ENCODE peak calls at places on chromosome 18, in five cellular contexts. G is neuronal stem cell, E is H9, X is mesenchymal stem cell, M is IMR-90. R is an unnamed sample.

GRCh38 chr18:54791657-54792056 is 36.6 kb upstream of the RAB27B start:
- DNase-seq in G (no peak), E (no peak), X (no peak), M (no peak), R (no peak)

GRCh38 chr18:45416168-45416567 is 199.1 kb upstream of the SLC14A2 start:
- DNase-seq in G (no peak), E (no peak), X (no peak), M (no peak), R (no peak)

GRCh38 chr18:13629841-13630747 is 96.3 kb downstream of the FAM210A start:
- DNase-seq in G (peak), E (peak), X (peak), M (peak), R (peak)

GRCh38 chr18:36850527-36851201 is 21.7 kb downstream of the KIAA1328 start:
- DNase-seq in G (no peak), E (no peak), X (peak), M (peak), R (peak)

GRCh38 chr18:56433919-56434318 is 204.5 kb downstream of the TXNL1 start:
- DNase-seq in G (no peak), E (peak), X (no peak), M (no peak), R (no peak)

GRCh38 chr18:66603941-66604627 is at the start of gene CDH19:
- DNase-seq in G (no peak), E (no peak), X (peak), M (no peak), R (no peak)

GRCh38 chr18:78762753-78763152 is 216.9 kb upstream of the SALL3 start:
- DNase-seq in G (no peak), E (no peak), X (no peak), M (no peak), R (no peak)

GRCh38 chr18:23662309-23663263 is at the start of gene ANKRD29:
- DNase-seq in G (peak), E (peak), X (peak), M (no peak), R (no peak)

GRCh38 chr18:79771446-79772107 is 26.2 kb upstream of the KCNG2 start:
- DNase-seq in G (no peak), E (no peak), X (no peak), M (no peak), R (no peak)

GRCh38 chr18:42614619-42615293 is 500.7 kb downstream of the RIT2 start:
- DNase-seq in G (no peak), E (no peak), X (peak), M (no peak), R (no peak)

GRCh38 chr18:22551536-22552151 is 133.9 kb upstream of the CTAGE1 start:
- DNase-seq in G (no peak), E (no peak), X (peak), M (peak), R (peak)

GRCh38 chr18:7902399-7902839 is 335.3 kb downstream of the PTPRM start:
- DNase-seq in G (no peak), E (no peak), X (peak), M (peak), R (peak)

GRCh38 chr18:46449499-46449898 is 207.5 kb downstream of the LOXHD1 start:
- DNase-seq in G (no peak), E (no peak), X (no peak), M (no peak), R (no peak)

GRCh38 chr18:23883277-23883790 is 131.2 kb upstream of the TTC39C start:
- DNase-seq in G (no peak), E (no peak), X (no peak), M (peak), R (no peak)

GRCh38 chr18:22302152-22302551 is 115.6 kb downstream of the CTAGE1 start:
- DNase-seq in G (no peak), E (no peak), X (no peak), M (no peak), R (no peak)

GRCh38 chr18:32152705-32153448 is 37.0 kb upstream of the MEP1B start:
- DNase-seq in G (no peak), E (no peak), X (no peak), M (no peak), R (no peak)
- H3K14ac ChIP-seq in G (no peak), E (no peak), X (no peak), M (no peak), R (no peak)

DNA sequence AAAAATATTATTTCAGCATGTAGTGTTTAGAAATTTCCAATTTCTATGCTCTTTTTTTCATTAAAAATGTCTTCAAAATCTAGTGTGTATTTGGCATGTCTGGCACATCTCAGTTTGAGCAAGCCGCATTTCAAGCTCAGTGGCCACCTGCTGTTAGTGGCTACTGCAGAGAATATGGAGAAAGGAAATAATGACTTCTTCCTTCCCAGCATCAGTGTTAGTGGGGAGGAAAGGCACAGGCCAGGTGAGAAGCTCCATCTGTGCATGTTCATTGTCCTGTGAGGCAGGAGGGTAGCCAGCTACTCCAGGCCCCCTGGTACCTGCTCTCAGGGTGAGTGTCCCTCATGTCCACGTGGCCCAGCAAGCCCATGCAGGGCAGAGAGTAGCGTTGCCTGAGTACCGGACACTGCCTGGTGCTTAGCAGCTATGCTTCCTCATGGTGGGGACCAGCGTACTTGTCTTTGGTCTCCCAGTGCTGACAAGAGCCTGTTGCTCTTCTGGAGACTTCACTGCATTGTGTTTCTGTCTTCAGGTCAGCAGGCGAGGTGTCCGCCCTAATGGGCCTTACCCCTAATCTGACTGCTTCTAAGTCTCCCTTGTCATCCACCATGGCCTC is 67.4 kb upstream of the CHMP1B start:
- DNase-seq in G (no peak), E (no peak), X (no peak), M (no peak), R (no peak)
- H3K4ac ChIP-seq in G (no peak), E (no peak), X (no peak), M (no peak), R (no peak)

GRCh38 chr18:6370410-6370809 is 44.3 kb downstream of the L3MBTL4 start:
- DNase-seq in G (no peak), E (no peak), X (no peak), M (no peak), R (no peak)

GRCh38 chr18:6366776-6367175 is 47.9 kb downstream of the L3MBTL4 start:
- DNase-seq in G (no peak), E (peak), X (no peak), M (no peak), R (no peak)

GRCh38 chr18:6365385-6365784 is 49.3 kb downstream of the L3MBTL4 start:
- DNase-seq in G (no peak), E (no peak), X (no peak), M (no peak), R (no peak)

GRCh38 chr18:6368017-6368416 is 46.7 kb downstream of the L3MBTL4 start:
- DNase-seq in G (no peak), E (no peak), X (no peak), M (no peak), R (no peak)

GRCh38 chr18:6367208-6367607 is 47.5 kb downstream of the L3MBTL4 start:
- DNase-seq in G (no peak), E (no peak), X (no peak), M (no peak), R (no peak)
- H3K14ac ChIP-seq in G (no peak), E (no peak), X (no peak), M (no peak), R (no peak)

GRCh38 chr18:28176933-28177827 is at the start of gene CDH2:
- DNase-seq in G (peak), E (peak), X (peak), M (peak), R (peak)
- H3K4ac ChIP-seq in G (peak), E (no peak), X (no peak), M (no peak), R (no peak)

DNA sequence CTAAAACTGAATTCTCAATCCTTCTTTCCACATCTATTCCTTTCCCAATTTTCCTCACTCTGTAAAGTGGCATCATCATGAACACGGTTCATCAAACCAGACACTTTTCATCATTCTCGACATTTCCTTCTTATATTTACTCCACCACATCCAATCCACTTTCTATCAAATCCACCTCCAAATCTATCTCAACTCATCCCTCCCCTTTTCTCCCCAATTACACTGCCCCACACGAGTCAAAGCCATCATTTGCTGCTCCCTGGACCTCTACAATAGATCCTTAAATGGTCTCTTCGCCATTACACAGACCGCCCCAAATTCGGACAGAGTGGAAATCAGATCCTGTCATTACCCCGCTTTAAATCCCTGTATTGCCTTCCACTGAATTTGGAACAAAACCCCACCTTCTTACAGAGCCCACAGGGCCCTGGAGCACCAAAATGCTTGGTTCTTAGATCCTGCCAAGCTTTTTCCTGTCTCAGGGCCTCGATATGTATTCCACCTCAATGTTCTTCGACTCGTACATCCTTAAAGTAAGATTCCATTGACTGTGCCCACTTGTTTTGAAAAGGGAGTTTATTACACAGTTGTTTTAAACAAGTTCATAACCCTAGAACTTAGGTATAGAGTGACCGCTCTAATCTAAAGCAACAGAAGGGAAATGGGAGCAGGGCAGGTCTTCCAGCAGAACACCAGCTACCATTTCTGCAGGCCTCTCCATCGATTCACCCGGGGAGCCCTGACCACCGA is 837 bp downstream of the ACAA2 start:
- DNase-seq in G (no peak), E (no peak), X (peak), M (peak), R (no peak)
- H3K14ac ChIP-seq in G (no peak), E (peak), X (no peak), M (peak), R (no peak)

DNA sequence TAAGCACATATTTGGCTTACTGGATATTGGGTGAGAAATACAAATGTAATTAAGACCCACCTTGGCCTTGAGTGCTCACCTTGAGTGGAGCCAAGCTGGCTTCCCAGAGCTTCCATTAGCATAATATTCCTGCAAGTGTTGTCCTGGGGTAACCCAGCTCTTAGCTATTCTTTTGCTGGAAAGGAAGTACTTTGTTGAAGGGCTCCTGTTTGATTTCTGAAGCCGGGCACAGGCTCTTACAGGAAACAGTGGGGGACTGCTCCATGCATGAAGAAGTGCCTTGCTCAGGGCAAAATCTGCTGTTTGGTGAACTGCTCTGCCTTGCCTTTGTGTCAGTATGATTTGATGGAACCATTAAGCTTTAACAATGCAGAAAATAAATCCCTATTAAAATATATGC is 325.4 kb downstream of the SMAD2 start:
- DNase-seq in G (no peak), E (peak), X (no peak), M (no peak), R (no peak)
- H3K4ac ChIP-seq in G (no peak), E (no peak), X (no peak), M (no peak), R (no peak)

DNA sequence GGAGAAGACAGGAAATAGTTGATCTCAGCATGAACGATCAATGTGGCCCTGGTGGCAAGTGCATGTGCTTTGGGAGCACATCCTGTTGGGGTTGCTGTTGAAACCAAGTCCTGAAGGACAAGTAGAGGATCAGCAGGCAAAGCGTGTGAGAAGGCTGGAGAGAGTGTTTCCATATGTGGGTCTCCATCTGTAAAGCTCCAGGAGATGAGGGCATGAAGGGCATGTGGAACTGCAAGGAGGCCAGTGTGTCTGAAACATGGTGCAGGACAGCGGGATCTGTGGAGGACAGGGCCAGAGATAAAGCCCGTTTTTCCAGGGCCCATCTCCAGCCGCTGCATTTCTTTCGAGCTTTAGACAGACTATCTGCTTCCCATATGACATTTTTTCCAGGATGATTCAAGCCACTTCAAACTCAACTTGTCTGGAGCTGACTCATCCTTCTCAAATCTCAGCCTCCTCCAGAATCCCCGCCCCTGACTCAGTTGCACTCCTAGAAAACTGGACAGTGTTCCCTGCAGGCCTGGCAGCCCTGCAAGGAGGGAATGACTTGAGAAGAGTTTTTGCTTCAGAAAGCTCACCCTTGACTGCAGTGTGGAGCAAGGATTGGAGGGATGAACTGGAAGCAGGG is 226.1 kb downstream of the VAPA start:
- DNase-seq in G (no peak), E (no peak), X (peak), M (peak), R (peak)
- H3K14ac ChIP-seq in G (no peak), E (no peak), X (no peak), M (peak), R (no peak)

R was measured in trophoblast cell.